ENCODE peak calls at places on chromosomes 11 and 22, in four cellular contexts. P is K562, A is tibial nerve, G is kidney. U is an unnamed sample.

GRCh38 chr22:30566125-30566524 is 8.3 kb downstream of the GAL3ST1 start:
- DNase-seq in P (no peak), A (no peak), G (no peak), U (no peak)

GRCh38 chr22:29457730-29458129 is 19.3 kb downstream of the RFPL1 start:
- DNase-seq in P (peak; percentile 69), A (no peak), G (no peak), U (no peak)

GRCh38 chr11:111001986-111002616 is 243.4 kb upstream of the POU2AF2 start:
- DNase-seq in P (no peak), A (peak; percentile 30), G (no peak), U (no peak)

GRCh38 chr11:124946735-124947141 is 7.3 kb upstream of the CCDC15 start:
- DNase-seq in P (no peak), A (no peak), G (no peak), U (no peak)

GRCh38 chr22:24500251-24500820 is 5.2 kb downstream of the UPB1 start:
- DNase-seq in P (no peak), A (no peak), G (peak; percentile 45), U (no peak)

GRCh38 chr11:17991799-17992433 is 20.9 kb downstream of the SERGEF start:
- DNase-seq in P (peak; percentile 56), A (no peak), G (no peak), U (no peak)

GRCh38 chr11:58647141-58647699 is 24.8 kb downstream of the CNTF start:
- DNase-seq in P (no peak), A (no peak), G (no peak), U (no peak)

GRCh38 chr11:67002297-67002913 is 20.5 kb upstream of the SYT12 start:
- DNase-seq in P (no peak), A (no peak), G (no peak), U (no peak)

GRCh38 chr11:68074584-68075352 is 35.9 kb downstream of the TCIRG1 start:
- DNase-seq in P (no peak), A (no peak), G (no peak), U (no peak)

GRCh38 chr11:95453616-95454118 is 222.7 kb upstream of the SESN3 start:
- DNase-seq in P (peak; percentile 15), A (no peak), G (peak; percentile 85), U (peak; percentile 63)

GRCh38 chr11:61489833-61490585 is 18.5 kb upstream of the LRRC10B start:
- DNase-seq in P (peak; percentile 61), A (no peak), G (peak; percentile 72), U (no peak)

GRCh38 chr11:70834984-70835560 is 417.3 kb downstream of the SHANK2 start:
- DNase-seq in P (no peak), A (no peak), G (no peak), U (no peak)
- H3K9me3 ChIP-seq in P (no peaks in the 10 kb centered on the region), A (no peaks in the 10 kb centered on the region), G (no peaks in the 10 kb centered on the region), U (peaks cover 5% of the 10 kb centered on the region)

DNA sequence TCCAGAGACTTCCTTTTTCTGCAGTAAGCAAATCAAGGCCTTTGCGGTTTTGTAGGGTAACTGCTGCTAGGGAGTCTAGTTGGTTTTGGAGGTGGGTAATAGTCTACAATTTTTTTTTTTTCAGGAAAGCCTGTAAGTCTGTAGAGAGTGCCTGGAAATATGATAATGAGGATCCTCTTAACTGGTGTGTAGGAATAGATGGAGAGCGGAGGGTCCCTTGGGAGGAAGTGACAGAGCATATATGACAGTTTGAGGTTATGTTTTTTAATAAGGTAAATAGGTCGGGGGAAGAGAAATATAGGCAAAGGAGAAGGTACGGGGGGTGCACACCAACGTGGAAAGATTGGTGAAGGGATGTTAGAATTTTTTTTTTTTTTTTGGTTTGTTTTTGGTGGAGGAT is 25.9 kb downstream of the ZNF195 start:
- DNase-seq in P (no peak), A (no peak), G (no peak), U (no peak)
- H3K9me3 ChIP-seq in P (peaks cover 8% of the 10 kb centered on the region), A (no peaks in the 10 kb centered on the region), G (peaks cover 3% of the 10 kb centered on the region), U (peaks cover 52% of the 10 kb centered on the region)

DNA sequence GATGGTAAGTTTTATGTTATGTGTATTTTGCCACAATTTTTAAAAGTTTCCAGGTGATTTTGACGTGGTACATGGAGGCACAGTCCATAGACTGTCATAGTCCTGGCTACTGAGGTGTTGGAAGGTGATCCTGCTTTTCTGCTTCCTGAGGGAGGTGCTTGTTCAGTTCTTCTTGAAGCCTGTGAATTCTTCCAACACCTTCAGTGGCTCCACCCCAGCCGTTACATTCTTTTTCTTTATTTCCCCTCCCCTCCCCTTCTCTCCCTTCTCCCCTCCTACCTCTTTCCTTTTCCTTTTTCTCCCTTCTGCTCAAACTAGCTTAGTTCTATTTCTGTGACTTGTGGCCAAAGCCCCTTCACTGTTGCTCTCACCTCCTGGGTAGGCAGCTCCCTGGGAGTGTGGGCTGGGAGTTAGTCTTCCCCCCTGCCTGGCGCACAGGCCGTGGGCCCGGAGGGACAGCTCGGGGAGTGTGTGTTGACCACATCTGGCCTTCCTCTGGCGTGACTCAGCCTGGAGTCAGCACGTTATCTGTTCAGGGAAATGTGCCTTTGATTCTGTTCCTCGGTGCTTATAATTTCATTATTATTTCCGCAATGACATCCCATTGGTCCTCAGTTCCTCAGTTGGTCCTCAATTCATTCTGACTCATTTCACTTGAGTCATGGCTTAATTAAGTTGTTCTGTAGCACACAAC is 566.2 kb downstream of the TBC1D22A start:
- DNase-seq in P (peak; percentile 19), A (peak; percentile 18), G (no peak), U (no peak)
- H3K9me3 ChIP-seq in P (no peaks in the 10 kb centered on the region), A (no peaks in the 10 kb centered on the region), G (no peaks in the 10 kb centered on the region), U (peaks cover 6% of the 10 kb centered on the region)

GRCh38 chr11:131511794-131512193 is 141.4 kb downstream of the NTM start:
- DNase-seq in P (peak; percentile 42), A (peak; percentile 27), G (no peak), U (no peak)
- H3K9me3 ChIP-seq in P (no peaks in the 10 kb centered on the region), A (no peaks in the 10 kb centered on the region), G (no peaks in the 10 kb centered on the region), U (no peaks in the 10 kb centered on the region)

DNA sequence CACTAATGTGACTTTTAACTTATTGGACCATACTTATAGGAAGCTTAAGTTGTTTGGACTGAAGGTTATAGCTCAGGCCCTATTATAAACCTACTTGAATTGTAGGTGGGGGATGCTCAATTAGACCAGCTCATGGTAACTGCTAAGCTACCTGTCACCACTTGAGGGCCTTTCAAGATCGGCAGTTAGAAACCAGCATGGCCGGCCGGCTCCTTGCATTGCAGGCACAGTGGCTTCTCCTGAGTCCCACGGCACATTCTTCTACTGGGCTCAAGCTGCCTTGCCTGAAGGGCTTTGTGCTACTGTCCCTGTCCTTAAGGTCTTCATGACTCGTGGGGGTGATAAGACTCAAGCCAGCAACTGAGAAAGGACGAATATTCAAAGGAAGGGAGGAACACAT is 70.8 kb downstream of the TBC1D22A start:
- DNase-seq in P (no peak), A (no peak), G (no peak), U (no peak)
- H3K9me3 ChIP-seq in P (peaks cover 2% of the 10 kb centered on the region), A (no peaks in the 10 kb centered on the region), G (no peaks in the 10 kb centered on the region), U (peaks cover 23% of the 10 kb centered on the region)

DNA sequence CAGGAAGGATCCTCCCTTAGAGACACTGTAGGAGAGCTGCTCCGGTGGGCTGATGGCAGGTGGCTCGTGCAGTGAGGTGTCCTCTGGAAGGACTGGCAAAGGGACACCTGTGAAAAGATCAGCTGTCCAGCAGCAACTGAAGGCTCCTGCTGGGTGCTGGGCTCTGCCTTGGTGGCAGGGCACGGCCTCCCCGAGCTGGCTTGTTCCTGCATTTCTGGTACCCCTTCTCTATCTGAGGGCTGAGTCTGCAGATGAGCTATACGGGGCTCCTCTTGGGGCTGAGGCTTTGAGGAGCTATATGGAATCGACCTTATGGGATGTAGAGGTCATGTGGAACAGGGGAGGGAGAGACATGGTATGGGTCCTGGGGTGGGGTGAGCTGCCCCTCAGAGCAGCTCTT is 875.8 kb downstream of the BRD1 start:
- DNase-seq in P (no peak), A (no peak), G (no peak), U (no peak)
- H3K9me3 ChIP-seq in P (no peaks in the 10 kb centered on the region), A (no peaks in the 10 kb centered on the region), G (no peaks in the 10 kb centered on the region), U (no peaks in the 10 kb centered on the region)

GRCh38 chr22:44950806-44951509 is 58.8 kb downstream of the PHF21B start:
- DNase-seq in P (no peak), A (no peak), G (no peak), U (no peak)
- H3K9me3 ChIP-seq in P (no peaks in the 10 kb centered on the region), A (no peaks in the 10 kb centered on the region), G (no peaks in the 10 kb centered on the region), U (peaks cover 3% of the 10 kb centered on the region)

DNA sequence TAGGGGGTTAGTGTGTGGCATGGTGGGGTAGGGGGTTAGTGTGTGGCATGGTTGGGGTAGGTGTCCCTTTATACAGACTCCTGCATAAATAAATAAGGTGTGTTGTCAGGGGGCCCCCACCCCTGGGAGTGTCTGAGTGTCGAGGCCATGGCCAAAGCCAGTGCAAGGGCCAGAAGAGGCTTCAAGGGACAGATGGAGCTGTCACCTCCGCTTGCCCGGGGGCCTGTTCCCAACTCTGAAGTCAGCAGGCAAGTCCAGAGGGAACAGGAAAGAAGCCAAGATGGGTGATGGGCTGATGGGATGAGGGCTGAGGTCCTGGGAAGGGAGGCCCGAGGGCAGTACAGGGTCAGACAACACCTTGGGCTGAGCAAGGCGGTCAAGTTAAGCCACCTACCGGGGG is 997.8 kb downstream of the BRD1 start:
- DNase-seq in P (no peak), A (no peak), G (peak; percentile 55), U (no peak)
- H3K9me3 ChIP-seq in P (no peaks in the 10 kb centered on the region), A (no peaks in the 10 kb centered on the region), G (peaks cover 2% of the 10 kb centered on the region), U (peaks cover 20% of the 10 kb centered on the region)

DNA sequence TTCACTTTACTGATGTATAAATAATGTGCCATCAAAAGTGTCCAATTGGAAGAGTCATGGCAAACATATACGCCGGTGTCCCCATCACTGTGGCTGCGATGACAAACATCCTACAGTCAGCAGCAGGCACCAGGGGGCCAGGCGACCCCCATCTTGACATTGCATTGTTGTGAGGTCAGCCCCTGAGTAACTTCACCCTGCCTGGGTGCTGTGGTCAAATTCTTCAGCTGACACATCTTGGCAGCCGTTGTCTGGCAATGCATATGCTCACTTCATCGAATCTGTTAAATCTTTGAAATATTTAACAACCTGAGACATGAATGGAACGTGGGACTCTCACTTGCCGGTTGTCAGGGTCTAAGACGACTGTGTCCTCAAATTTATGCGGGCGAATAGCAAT is 430.9 kb downstream of the BRD1 start:
- DNase-seq in P (no peak), A (no peak), G (no peak), U (no peak)
- H3K9me3 ChIP-seq in P (no peaks in the 10 kb centered on the region), A (no peaks in the 10 kb centered on the region), G (no peaks in the 10 kb centered on the region), U (no peaks in the 10 kb centered on the region)

GRCh38 chr22:47759909-47760308 is 997.5 kb downstream of the TBC1D22A start:
- DNase-seq in P (no peak), A (no peak), G (no peak), U (no peak)
- H3K9me3 ChIP-seq in P (no peaks in the 10 kb centered on the region), A (no peaks in the 10 kb centered on the region), G (no peaks in the 10 kb centered on the region), U (peaks cover 4% of the 10 kb centered on the region)